ENCODE peak calls at places on chromosomes 6 and 20, in eight cellular contexts. N is neural progenitor cell; Z is left ventricle myocardium inferior; W is pancreas; F is NT2/D1; R is effector memory CD4-positive, alpha-beta T cell; A is colonic mucosa; B is fibroblast of lung. O is an unnamed sample.

GRCh38 chr6:31037692-31038091 is 27.4 kb downstream of the MUC22 start:
- DNase-seq in Z (no peak), F (no peak), N (no peak), B (no peak), R (no peak), W (no peak), A (no peak), O (no peak)

GRCh38 chr20:62550087-62550565 is 74.3 kb upstream of the GATA5 start:
- DNase-seq in B (no peak), Z (peak; percentile 87), F (no peak), W (no peak), N (peak; percentile 37), A (no peak), R (no peak), O (no peak)

GRCh38 chr6:5199203-5200101 is 61.3 kb downstream of the LYRM4 start:
- DNase-seq in B (no peak), A (no peak), F (no peak), N (no peak), R (no peak), Z (no peak), W (no peak), O (no peak)

GRCh38 chr6:91812596-91813274 is 1225.9 kb upstream of the MAP3K7 start:
- DNase-seq in N (no peak), B (peak; percentile 6), A (no peak), F (no peak), W (no peak), R (no peak), Z (no peak), O (no peak)

GRCh38 chr6:101393291-101394251 is at the start of gene GRIK2:
- DNase-seq in Z (no peak), F (no peak), W (peak; percentile 46), B (no peak), N (peak; percentile 86), R (no peak), A (no peak), O (no peak)

GRCh38 chr6:80163754-80164187 is 57.3 kb downstream of the BCKDHB start:
- DNase-seq in A (no peak), N (no peak), B (peak; percentile 77), W (no peak), F (peak; percentile 6), R (no peak), Z (no peak), O (no peak)

GRCh38 chr20:32893878-32894483 is 35.3 kb downstream of the EFCAB8 start:
- DNase-seq in A (no peak), R (no peak), N (peak; percentile 75), W (no peak), F (no peak), Z (no peak), B (peak; percentile 6), O (peak; percentile 10)

GRCh38 chr6:17968876-17969275 is 18.6 kb downstream of the KIF13A start:
- DNase-seq in R (no peak), F (no peak), Z (no peak), N (no peak), B (no peak), W (no peak), A (no peak), O (no peak)

GRCh38 chr6:165599596-165600487 is 63.2 kb downstream of the PDE10A start:
- DNase-seq in R (no peak), F (no peak), W (no peak), N (no peak), A (no peak), B (no peak), Z (no peak), O (no peak)

GRCh38 chr6:32176476-32177181 is 745 bp upstream of the AGPAT1 start:
- DNase-seq in B (peak; percentile 81), N (no peak), A (peak; percentile 49), F (no peak), Z (no peak), R (no peak), W (no peak), O (no peak)

GRCh38 chr6:68756454-68757375 is 121.6 kb downstream of the ADGRB3 start:
- DNase-seq in F (no peak), N (no peak), W (no peak), Z (no peak), B (no peak), R (no peak), A (no peak), O (no peak)

GRCh38 chr6:149150999-149151398 is 166.5 kb upstream of the TAB2 start:
- DNase-seq in R (no peak), A (no peak), F (no peak), N (no peak), Z (no peak), W (no peak), B (no peak), O (no peak)

GRCh38 chr6:107894821-107895396 is 63.1 kb downstream of the SEC63 start:
- DNase-seq in R (no peak), W (no peak), F (no peak), A (peak; percentile 64), B (peak; percentile 42), N (no peak), Z (no peak), O (no peak)

GRCh38 chr20:51412333-51412761 is 130.2 kb downstream of the NFATC2 start:
- DNase-seq in A (no peak), R (no peak), Z (peak; percentile 45), B (peak; percentile 41), F (no peak), W (no peak), N (no peak), O (no peak)

GRCh38 chr20:51410586-51411325 is 131.8 kb downstream of the NFATC2 start:
- DNase-seq in A (no peak), B (no peak), W (no peak), Z (no peak), N (no peak), R (no peak), F (no peak), O (no peak)

GRCh38 chr20:51412991-51413471 is 129.5 kb downstream of the NFATC2 start:
- DNase-seq in R (no peak), B (peak; percentile 25), Z (peak; percentile 42), N (no peak), W (no peak), A (no peak), F (no peak), O (no peak)

GRCh38 chr20:51413753-51414323 is 128.7 kb downstream of the NFATC2 start:
- DNase-seq in N (no peak), R (no peak), B (no peak), A (no peak), F (no peak), W (no peak), Z (no peak), O (no peak)

DNA sequence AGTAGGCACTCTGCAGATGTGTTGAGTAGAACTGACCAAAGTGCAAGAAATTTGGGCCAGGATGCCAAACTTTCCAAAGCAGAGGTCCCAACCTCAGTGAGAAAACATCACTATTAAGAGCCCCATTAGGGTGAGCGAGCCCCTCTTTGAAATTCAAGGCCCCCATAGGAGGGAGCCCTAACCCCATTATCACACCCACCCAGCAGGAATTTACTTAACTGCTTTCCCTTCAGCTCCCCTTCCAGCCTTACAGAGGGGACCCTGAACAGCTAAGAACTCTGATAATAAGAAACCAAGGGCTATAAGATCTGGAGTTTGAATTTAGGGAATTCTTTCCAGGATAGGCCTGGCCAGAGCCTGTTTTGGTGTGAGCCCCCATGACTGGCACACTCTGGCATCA is 130.7 kb downstream of the NFATC2 start:
- DNase-seq in N (peak; percentile 28), R (no peak), A (no peak), Z (no peak), F (no peak), W (no peak), B (peak; percentile 9), O (no peak)
- H3K4me1 ChIP-seq in N (peaks cover 5% of the 10 kb centered on the region), R (peaks cover 37% of the 10 kb centered on the region), A (no peaks in the 10 kb centered on the region), Z (peaks cover 32% of the 10 kb centered on the region), F (peaks cover 9% of the 10 kb centered on the region), W (no peaks in the 10 kb centered on the region), B (no peaks in the 10 kb centered on the region), O (peaks cover 21% of the 10 kb centered on the region)

GRCh38 chr20:19995220-19995863 is 21.8 kb upstream of the NAA20 start:
- DNase-seq in F (no peak), A (no peak), W (no peak), R (no peak), B (peak; percentile 75), Z (no peak), N (peak; percentile 57), O (peak; percentile 26)
- H3K4me1 ChIP-seq in F (peaks cover 4% of the 10 kb centered on the region), A (peaks cover 4% of the 10 kb centered on the region), W (peaks cover 55% of the 10 kb centered on the region), R (no peaks in the 10 kb centered on the region), B (peaks cover 38% of the 10 kb centered on the region), Z (peaks cover 99% of the 10 kb centered on the region), N (peaks cover 9% of the 10 kb centered on the region), O (no peaks in the 10 kb centered on the region)

GRCh38 chr20:39249798-39250197 is 287.7 kb downstream of the DHX35 start:
- DNase-seq in W (no peak), Z (no peak), F (no peak), A (no peak), B (no peak), N (no peak), R (no peak), O (no peak)

GRCh38 chr20:39245685-39246311 is 283.7 kb downstream of the DHX35 start:
- DNase-seq in A (no peak), Z (no peak), F (no peak), B (no peak), N (no peak), W (no peak), R (no peak), O (no peak)

GRCh38 chr20:39248851-39249485 is 286.8 kb downstream of the DHX35 start:
- DNase-seq in A (no peak), Z (no peak), N (no peak), B (no peak), F (no peak), W (no peak), R (no peak), O (no peak)

GRCh38 chr20:39242614-39243013 is 280.5 kb downstream of the DHX35 start:
- DNase-seq in N (no peak), F (no peak), B (no peak), R (no peak), A (no peak), W (no peak), Z (no peak), O (no peak)

GRCh38 chr20:39246436-39246835 is 284.3 kb downstream of the DHX35 start:
- DNase-seq in A (no peak), W (no peak), F (no peak), R (no peak), Z (no peak), B (no peak), N (no peak), O (no peak)
- H3K4me1 ChIP-seq in A (no peaks in the 10 kb centered on the region), W (no peaks in the 10 kb centered on the region), F (no peaks in the 10 kb centered on the region), R (no peaks in the 10 kb centered on the region), Z (no peaks in the 10 kb centered on the region), B (no peaks in the 10 kb centered on the region), N (peaks cover 6% of the 10 kb centered on the region), O (peaks cover 8% of the 10 kb centered on the region)

GRCh38 chr20:19423097-19423891 is 210.9 kb downstream of the SLC24A3 start:
- DNase-seq in N (peak; percentile 13), W (no peak), F (no peak), Z (no peak), A (no peak), R (no peak), B (no peak), O (no peak)

GRCh38 chr20:19426356-19426755 is 213.9 kb downstream of the SLC24A3 start:
- DNase-seq in N (no peak), F (no peak), R (no peak), Z (no peak), B (no peak), W (no peak), A (no peak), O (no peak)

GRCh38 chr20:19427480-19427879 is 215.0 kb downstream of the SLC24A3 start:
- DNase-seq in B (no peak), N (peak; percentile 43), A (no peak), Z (no peak), R (no peak), W (no peak), F (no peak), O (no peak)

GRCh38 chr20:19427913-19428800 is 215.7 kb downstream of the SLC24A3 start:
- DNase-seq in N (no peak), F (no peak), W (no peak), B (no peak), Z (no peak), A (no peak), R (no peak), O (no peak)

GRCh38 chr20:19423892-19424620 is 211.6 kb downstream of the SLC24A3 start:
- DNase-seq in N (no peak), Z (no peak), R (no peak), A (no peak), F (no peak), W (no peak), B (no peak), O (no peak)
- H3K4me1 ChIP-seq in N (peaks cover 28% of the 10 kb centered on the region), Z (no peaks in the 10 kb centered on the region), R (no peaks in the 10 kb centered on the region), A (no peaks in the 10 kb centered on the region), F (peaks cover 11% of the 10 kb centered on the region), W (no peaks in the 10 kb centered on the region), B (no peaks in the 10 kb centered on the region), O (no peaks in the 10 kb centered on the region)

O was measured in CD8-positive, alpha-beta T cell.